ENCODE peak calls at places on chromosomes 2 and 18, in five cellular contexts. One of them, this sample, is unnamed.

GRCh38 chr2:16088713-16089112 is 148.4 kb downstream of the MYCN start:
- DNase-seq in iris pigment epithelial cell: no peak
- DNase-seq in SHP77: no peak
- DNase-seq in astrocyte of the hippocampus: no peak
- DNase-seq in cardiac muscle cell: no peak
- DNase-seq in this sample: no peak

GRCh38 chr2:179336782-179337534 is 72.3 kb upstream of the SESTD1 start:
- DNase-seq in iris pigment epithelial cell: peak
- DNase-seq in SHP77: no peak
- DNase-seq in astrocyte of the hippocampus: peak
- DNase-seq in cardiac muscle cell: peak
- DNase-seq in this sample: no peak

GRCh38 chr2:235570256-235570655 is 76.4 kb downstream of the AGAP1 start:
- DNase-seq in iris pigment epithelial cell: peak
- DNase-seq in SHP77: no peak
- DNase-seq in astrocyte of the hippocampus: peak
- DNase-seq in cardiac muscle cell: peak
- DNase-seq in this sample: no peak

GRCh38 chr2:95047629-95048510 is 22.4 kb downstream of the MAL start:
- DNase-seq in iris pigment epithelial cell: no peak
- DNase-seq in SHP77: no peak
- DNase-seq in astrocyte of the hippocampus: no peak
- DNase-seq in cardiac muscle cell: no peak
- DNase-seq in this sample: peak

GRCh38 chr2:191251014-191251413 is 5.8 kb downstream of the MYO1B start:
- DNase-seq in iris pigment epithelial cell: no peak
- DNase-seq in SHP77: no peak
- DNase-seq in astrocyte of the hippocampus: no peak
- DNase-seq in cardiac muscle cell: no peak
- DNase-seq in this sample: no peak

GRCh38 chr2:6919912-6920905 is 3.0 kb downstream of the RNF144A start:
- DNase-seq in iris pigment epithelial cell: peak
- DNase-seq in SHP77: no peak
- DNase-seq in astrocyte of the hippocampus: peak
- DNase-seq in cardiac muscle cell: no peak
- DNase-seq in this sample: no peak

GRCh38 chr2:128442891-128443302 is 124.2 kb upstream of the HS6ST1 start:
- DNase-seq in iris pigment epithelial cell: peak
- DNase-seq in SHP77: no peak
- DNase-seq in astrocyte of the hippocampus: peak
- DNase-seq in cardiac muscle cell: peak
- DNase-seq in this sample: no peak

GRCh38 chr2:21381421-21381820 is 257.7 kb downstream of the TDRD15 start:
- DNase-seq in iris pigment epithelial cell: peak
- DNase-seq in SHP77: peak
- DNase-seq in astrocyte of the hippocampus: no peak
- DNase-seq in cardiac muscle cell: no peak
- DNase-seq in this sample: no peak

GRCh38 chr2:144659731-144660275 is 139.9 kb upstream of the ZEB2 start:
- DNase-seq in iris pigment epithelial cell: peak
- DNase-seq in SHP77: no peak
- DNase-seq in astrocyte of the hippocampus: peak
- DNase-seq in cardiac muscle cell: peak
- DNase-seq in this sample: no peak

GRCh38 chr2:55992465-55992864 is 68.9 kb upstream of the EFEMP1 start:
- DNase-seq in iris pigment epithelial cell: peak
- DNase-seq in SHP77: no peak
- DNase-seq in astrocyte of the hippocampus: peak
- DNase-seq in cardiac muscle cell: peak
- DNase-seq in this sample: no peak

GRCh38 chr2:203328735-203329549 is 748 bp downstream of the ABI2 start:
- DNase-seq in iris pigment epithelial cell: peak
- DNase-seq in SHP77: peak
- DNase-seq in astrocyte of the hippocampus: peak
- DNase-seq in cardiac muscle cell: peak
- DNase-seq in this sample: peak

GRCh38 chr18:67385455-67385854 is 131.1 kb downstream of the DSEL start:
- DNase-seq in iris pigment epithelial cell: peak
- DNase-seq in SHP77: no peak
- DNase-seq in astrocyte of the hippocampus: no peak
- DNase-seq in cardiac muscle cell: peak
- DNase-seq in this sample: no peak

GRCh38 chr2:141137121-141137693 is 993.6 kb downstream of the LRP1B start:
- DNase-seq in iris pigment epithelial cell: peak
- DNase-seq in SHP77: no peak
- DNase-seq in astrocyte of the hippocampus: no peak
- DNase-seq in cardiac muscle cell: peak
- DNase-seq in this sample: no peak

GRCh38 chr18:54689319-54689718 is 98.3 kb downstream of the DYNAP start:
- DNase-seq in iris pigment epithelial cell: no peak
- DNase-seq in SHP77: no peak
- DNase-seq in astrocyte of the hippocampus: no peak
- DNase-seq in cardiac muscle cell: no peak
- DNase-seq in this sample: no peak

GRCh38 chr18:77044866-77045664 is 87.5 kb downstream of the MBP start:
- DNase-seq in iris pigment epithelial cell: no peak
- DNase-seq in SHP77: no peak
- DNase-seq in astrocyte of the hippocampus: no peak
- DNase-seq in cardiac muscle cell: no peak
- DNase-seq in this sample: no peak

GRCh38 chr18:61664413-61665084 is 228.3 kb downstream of the RNF152 start:
- DNase-seq in iris pigment epithelial cell: peak
- DNase-seq in SHP77: no peak
- DNase-seq in astrocyte of the hippocampus: no peak
- DNase-seq in cardiac muscle cell: no peak
- DNase-seq in this sample: no peak

GRCh38 chr2:24327988-24328387 is 32.3 kb downstream of the ITSN2 start:
- DNase-seq in iris pigment epithelial cell: no peak
- DNase-seq in SHP77: no peak
- DNase-seq in astrocyte of the hippocampus: peak
- DNase-seq in cardiac muscle cell: no peak
- DNase-seq in this sample: no peak

GRCh38 chr2:149223472-149224062 is 106.8 kb upstream of the LYPD6 start:
- DNase-seq in iris pigment epithelial cell: no peak
- DNase-seq in SHP77: no peak
- DNase-seq in astrocyte of the hippocampus: no peak
- DNase-seq in cardiac muscle cell: no peak
- DNase-seq in this sample: no peak

GRCh38 chr18:63262369-63263335 is 56.9 kb downstream of the BCL2 start:
- DNase-seq in iris pigment epithelial cell: no peak
- DNase-seq in SHP77: no peak
- DNase-seq in astrocyte of the hippocampus: no peak
- DNase-seq in cardiac muscle cell: no peak
- DNase-seq in this sample: no peak

GRCh38 chr2:150474326-150475074 is 13.0 kb downstream of the RND3 start:
- DNase-seq in iris pigment epithelial cell: peak
- DNase-seq in SHP77: no peak
- DNase-seq in astrocyte of the hippocampus: no peak
- DNase-seq in cardiac muscle cell: no peak
- DNase-seq in this sample: no peak

GRCh38 chr2:200225943-200226342 is 80.5 kb upstream of the SPATS2L start:
- DNase-seq in iris pigment epithelial cell: peak
- DNase-seq in SHP77: no peak
- DNase-seq in astrocyte of the hippocampus: no peak
- DNase-seq in cardiac muscle cell: peak
- DNase-seq in this sample: no peak

GRCh38 chr18:75297731-75298130 is 87.1 kb downstream of the TSHZ1 start:
- DNase-seq in iris pigment epithelial cell: no peak
- DNase-seq in SHP77: no peak
- DNase-seq in astrocyte of the hippocampus: no peak
- DNase-seq in cardiac muscle cell: no peak
- DNase-seq in this sample: peak

GRCh38 chr2:187360286-187360685 is 87.8 kb downstream of the CALCRL start:
- DNase-seq in iris pigment epithelial cell: peak
- DNase-seq in SHP77: no peak
- DNase-seq in astrocyte of the hippocampus: no peak
- DNase-seq in cardiac muscle cell: no peak
- DNase-seq in this sample: no peak

GRCh38 chr2:197873293-197873701 is 68.9 kb downstream of the PLCL1 start:
- DNase-seq in iris pigment epithelial cell: peak
- DNase-seq in SHP77: no peak
- DNase-seq in astrocyte of the hippocampus: peak
- DNase-seq in cardiac muscle cell: peak
- DNase-seq in this sample: peak

GRCh38 chr2:214808961-214809750 is at the start of gene BARD1:
- DNase-seq in iris pigment epithelial cell: peak
- DNase-seq in SHP77: peak
- DNase-seq in astrocyte of the hippocampus: peak
- DNase-seq in cardiac muscle cell: peak
- DNase-seq in this sample: peak

GRCh38 chr18:48813833-48814489 is 136.8 kb downstream of the SMAD7 start:
- DNase-seq in iris pigment epithelial cell: peak
- DNase-seq in SHP77: no peak
- DNase-seq in astrocyte of the hippocampus: no peak
- DNase-seq in cardiac muscle cell: peak
- DNase-seq in this sample: no peak

GRCh38 chr2:123870877-123871276 is 154.2 kb upstream of the CNTNAP5 start:
- DNase-seq in iris pigment epithelial cell: no peak
- DNase-seq in SHP77: no peak
- DNase-seq in astrocyte of the hippocampus: no peak
- DNase-seq in cardiac muscle cell: no peak
- DNase-seq in this sample: no peak

GRCh38 chr2:8652774-8653426 is 29.0 kb upstream of the ID2 start:
- DNase-seq in iris pigment epithelial cell: no peak
- DNase-seq in SHP77: no peak
- DNase-seq in astrocyte of the hippocampus: no peak
- DNase-seq in cardiac muscle cell: no peak
- DNase-seq in this sample: no peak

GRCh38 chr2:9235388-9236344 is 29.1 kb downstream of the ASAP2 start:
- DNase-seq in iris pigment epithelial cell: peak
- DNase-seq in SHP77: no peak
- DNase-seq in astrocyte of the hippocampus: peak
- DNase-seq in cardiac muscle cell: peak
- DNase-seq in this sample: peak

GRCh38 chr2:153986488-153987229 is 114.9 kb downstream of the GALNT13 start:
- DNase-seq in iris pigment epithelial cell: no peak
- DNase-seq in SHP77: no peak
- DNase-seq in astrocyte of the hippocampus: peak
- DNase-seq in cardiac muscle cell: no peak
- DNase-seq in this sample: no peak

GRCh38 chr2:120818441-120818920 is 82.8 kb downstream of the GLI2 start:
- DNase-seq in iris pigment epithelial cell: peak
- DNase-seq in SHP77: no peak
- DNase-seq in astrocyte of the hippocampus: peak
- DNase-seq in cardiac muscle cell: peak
- DNase-seq in this sample: no peak

GRCh38 chr18:35588995-35589394 is 7.5 kb downstream of the GALNT1 start:
- DNase-seq in iris pigment epithelial cell: no peak
- DNase-seq in SHP77: no peak
- DNase-seq in astrocyte of the hippocampus: no peak
- DNase-seq in cardiac muscle cell: no peak
- DNase-seq in this sample: peak

GRCh38 chr2:241482126-241482525 is 26.3 kb downstream of the STK25 start:
- DNase-seq in iris pigment epithelial cell: no peak
- DNase-seq in SHP77: no peak
- DNase-seq in astrocyte of the hippocampus: no peak
- DNase-seq in cardiac muscle cell: no peak
- DNase-seq in this sample: no peak

GRCh38 chr18:42525905-42526304 is 570.9 kb downstream of the PIK3C3 start:
- DNase-seq in iris pigment epithelial cell: no peak
- DNase-seq in SHP77: no peak
- DNase-seq in astrocyte of the hippocampus: peak
- DNase-seq in cardiac muscle cell: no peak
- DNase-seq in this sample: no peak